ENCODE peak calls at places on chromosomes 1 and 21, in ten cellular contexts. One of them, this sample, is unnamed.

GRCh38 chr1:71857862-71858261 is 424.5 kb downstream of the NEGR1 start:
- DNase-seq in A549: no peak
- DNase-seq in Peyer's patch: no peak
- DNase-seq in uterus: no peak
- DNase-seq in heart left ventricle: no peak
- DNase-seq in IMR-90: no peak
- DNase-seq in K562: no peak
- DNase-seq in adrenal gland: no peak
- DNase-seq in breast epithelium: no peak
- DNase-seq in stomach: no peak
- DNase-seq in this sample: no peak

GRCh38 chr1:97047412-97047793 is 325.8 kb downstream of the PTBP2 start:
- DNase-seq in A549: no peak
- DNase-seq in Peyer's patch: no peak
- DNase-seq in uterus: no peak
- DNase-seq in heart left ventricle: peak
- DNase-seq in IMR-90: no peak
- DNase-seq in K562: no peak
- DNase-seq in adrenal gland: no peak
- DNase-seq in breast epithelium: no peak
- DNase-seq in stomach: no peak
- DNase-seq in this sample: no peak

GRCh38 chr1:156661932-156662587 is 15.1 kb downstream of the NES start:
- DNase-seq in A549: no peak
- DNase-seq in Peyer's patch: no peak
- DNase-seq in uterus: no peak
- DNase-seq in heart left ventricle: no peak
- DNase-seq in IMR-90: peak
- DNase-seq in K562: no peak
- DNase-seq in adrenal gland: no peak
- DNase-seq in breast epithelium: no peak
- DNase-seq in stomach: no peak
- DNase-seq in this sample: no peak

GRCh38 chr1:91831132-91831930 is 54.6 kb downstream of the TGFBR3 start:
- DNase-seq in A549: no peak
- DNase-seq in Peyer's patch: no peak
- DNase-seq in uterus: no peak
- DNase-seq in heart left ventricle: no peak
- DNase-seq in IMR-90: peak
- DNase-seq in K562: no peak
- DNase-seq in adrenal gland: peak
- DNase-seq in breast epithelium: no peak
- DNase-seq in stomach: no peak
- DNase-seq in this sample: no peak

GRCh38 chr1:237748192-237748591 is 142.5 kb downstream of the ZP4 start:
- DNase-seq in A549: no peak
- DNase-seq in Peyer's patch: no peak
- DNase-seq in uterus: no peak
- DNase-seq in heart left ventricle: no peak
- DNase-seq in IMR-90: no peak
- DNase-seq in K562: no peak
- DNase-seq in adrenal gland: no peak
- DNase-seq in breast epithelium: no peak
- DNase-seq in stomach: no peak
- DNase-seq in this sample: no peak

GRCh38 chr1:29123871-29124365 is at the start of gene TMEM200B:
- DNase-seq in A549: no peak
- DNase-seq in Peyer's patch: peak
- DNase-seq in uterus: peak
- DNase-seq in heart left ventricle: peak
- DNase-seq in IMR-90: no peak
- DNase-seq in K562: no peak
- DNase-seq in adrenal gland: no peak
- DNase-seq in breast epithelium: no peak
- DNase-seq in stomach: no peak
- DNase-seq in this sample: no peak

GRCh38 chr1:113396585-113396984 is 6.3 kb downstream of the MAGI3 start:
- DNase-seq in A549: peak
- DNase-seq in Peyer's patch: no peak
- DNase-seq in uterus: no peak
- DNase-seq in heart left ventricle: no peak
- DNase-seq in IMR-90: peak
- DNase-seq in K562: no peak
- DNase-seq in adrenal gland: no peak
- DNase-seq in breast epithelium: no peak
- DNase-seq in stomach: no peak
- DNase-seq in this sample: no peak

GRCh38 chr21:28263974-28264373 is 728.7 kb downstream of the LTN1 start:
- DNase-seq in A549: no peak
- DNase-seq in Peyer's patch: no peak
- DNase-seq in uterus: no peak
- DNase-seq in heart left ventricle: no peak
- DNase-seq in IMR-90: no peak
- DNase-seq in K562: no peak
- DNase-seq in adrenal gland: no peak
- DNase-seq in breast epithelium: no peak
- DNase-seq in stomach: no peak
- DNase-seq in this sample: no peak

GRCh38 chr1:156143765-156144489 is 9.5 kb upstream of the SEMA4A start:
- DNase-seq in A549: no peak
- DNase-seq in Peyer's patch: no peak
- DNase-seq in uterus: no peak
- DNase-seq in heart left ventricle: no peak
- DNase-seq in IMR-90: no peak
- DNase-seq in K562: no peak
- DNase-seq in adrenal gland: no peak
- DNase-seq in breast epithelium: no peak
- DNase-seq in stomach: no peak
- DNase-seq in this sample: no peak

GRCh38 chr1:228989992-228990827 is 254.9 kb downstream of the RHOU start:
- DNase-seq in A549: no peak
- DNase-seq in Peyer's patch: peak
- DNase-seq in uterus: peak
- DNase-seq in heart left ventricle: peak
- DNase-seq in IMR-90: no peak
- DNase-seq in K562: no peak
- DNase-seq in adrenal gland: peak
- DNase-seq in breast epithelium: no peak
- DNase-seq in stomach: peak
- DNase-seq in this sample: peak

GRCh38 chr1:40620150-40620549 is 45.3 kb downstream of the RIMS3 start:
- DNase-seq in A549: no peak
- DNase-seq in Peyer's patch: peak
- DNase-seq in uterus: no peak
- DNase-seq in heart left ventricle: no peak
- DNase-seq in IMR-90: no peak
- DNase-seq in K562: no peak
- DNase-seq in adrenal gland: no peak
- DNase-seq in breast epithelium: no peak
- DNase-seq in stomach: no peak
- DNase-seq in this sample: no peak

GRCh38 chr1:57276916-57277315 is 146.9 kb downstream of the DAB1 start:
- DNase-seq in A549: no peak
- DNase-seq in Peyer's patch: no peak
- DNase-seq in uterus: no peak
- DNase-seq in heart left ventricle: no peak
- DNase-seq in IMR-90: no peak
- DNase-seq in K562: no peak
- DNase-seq in adrenal gland: no peak
- DNase-seq in breast epithelium: no peak
- DNase-seq in stomach: no peak
- DNase-seq in this sample: no peak

GRCh38 chr1:38826886-38827285 is 32.7 kb downstream of the RRAGC start:
- DNase-seq in A549: no peak
- DNase-seq in Peyer's patch: no peak
- DNase-seq in uterus: no peak
- DNase-seq in heart left ventricle: no peak
- DNase-seq in IMR-90: no peak
- DNase-seq in K562: no peak
- DNase-seq in adrenal gland: no peak
- DNase-seq in breast epithelium: no peak
- DNase-seq in stomach: no peak
- DNase-seq in this sample: no peak

GRCh38 chr1:229060140-229060539 is 210.8 kb upstream of the RAB4A start:
- DNase-seq in A549: no peak
- DNase-seq in Peyer's patch: no peak
- DNase-seq in uterus: no peak
- DNase-seq in heart left ventricle: no peak
- DNase-seq in IMR-90: no peak
- DNase-seq in K562: no peak
- DNase-seq in adrenal gland: no peak
- DNase-seq in breast epithelium: no peak
- DNase-seq in stomach: no peak
- DNase-seq in this sample: no peak

GRCh38 chr1:245512980-245513578 is 358.3 kb downstream of the KIF26B start:
- DNase-seq in A549: no peak
- DNase-seq in Peyer's patch: no peak
- DNase-seq in uterus: no peak
- DNase-seq in heart left ventricle: no peak
- DNase-seq in IMR-90: no peak
- DNase-seq in K562: peak
- DNase-seq in adrenal gland: peak
- DNase-seq in breast epithelium: no peak
- DNase-seq in stomach: no peak
- DNase-seq in this sample: no peak

GRCh38 chr1:118563969-118564951 is 379.2 kb upstream of the SPAG17 start:
- DNase-seq in A549: no peak
- DNase-seq in Peyer's patch: no peak
- DNase-seq in uterus: no peak
- DNase-seq in heart left ventricle: no peak
- DNase-seq in IMR-90: no peak
- DNase-seq in K562: no peak
- DNase-seq in adrenal gland: no peak
- DNase-seq in breast epithelium: no peak
- DNase-seq in stomach: no peak
- DNase-seq in this sample: no peak

GRCh38 chr1:66315675-66316074 is 218.3 kb upstream of the SGIP1 start:
- DNase-seq in A549: peak
- DNase-seq in Peyer's patch: no peak
- DNase-seq in uterus: no peak
- DNase-seq in heart left ventricle: no peak
- DNase-seq in IMR-90: peak
- DNase-seq in K562: no peak
- DNase-seq in adrenal gland: no peak
- DNase-seq in breast epithelium: no peak
- DNase-seq in stomach: no peak
- DNase-seq in this sample: no peak

DNA sequence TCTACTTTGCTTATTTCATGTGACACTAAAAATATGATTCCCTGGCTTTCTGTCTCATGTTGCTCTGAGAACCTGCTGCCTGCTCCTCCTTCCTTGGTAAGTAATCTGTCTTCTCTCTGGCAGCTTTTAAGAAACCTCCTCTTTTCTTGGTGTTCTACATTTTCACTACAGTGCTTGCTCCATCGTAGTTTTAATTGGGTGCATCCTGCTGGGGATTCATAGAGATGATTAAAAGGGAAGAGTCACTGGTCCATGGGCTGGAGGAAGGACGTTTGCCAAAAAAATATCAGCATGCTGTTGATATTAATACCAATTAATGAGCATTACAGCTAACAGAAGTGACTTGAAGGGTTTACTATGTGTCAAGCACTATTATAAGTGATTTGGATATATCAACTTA is 471.9 kb downstream of the MATN1 start:
- DNase-seq in A549: no peak
- DNase-seq in Peyer's patch: no peak
- DNase-seq in uterus: no peak
- DNase-seq in heart left ventricle: no peak
- DNase-seq in IMR-90: no peak
- DNase-seq in K562: no peak
- DNase-seq in adrenal gland: no peak
- DNase-seq in breast epithelium: no peak
- DNase-seq in stomach: no peak
- DNase-seq in this sample: no peak
- H3K27ac ChIP-seq in A549: no peak
- H3K27ac ChIP-seq in Peyer's patch: no peak
- H3K27ac ChIP-seq in uterus: no peak
- H3K27ac ChIP-seq in heart left ventricle: no peak
- H3K27ac ChIP-seq in IMR-90: no peak
- H3K27ac ChIP-seq in K562: no peak
- H3K27ac ChIP-seq in adrenal gland: no peak
- H3K27ac ChIP-seq in breast epithelium: no peak
- H3K27ac ChIP-seq in stomach: no peak
- H3K27ac ChIP-seq in this sample: no peak

GRCh38 chr21:14687277-14687642 is 141.1 kb upstream of the SAMSN1 start:
- DNase-seq in A549: no peak
- DNase-seq in Peyer's patch: no peak
- DNase-seq in uterus: no peak
- DNase-seq in heart left ventricle: no peak
- DNase-seq in IMR-90: no peak
- DNase-seq in K562: no peak
- DNase-seq in adrenal gland: no peak
- DNase-seq in breast epithelium: no peak
- DNase-seq in stomach: no peak
- DNase-seq in this sample: no peak
- TF ChIP-seq POLR2A in A549: no peak
- TF ChIP-seq POLR2A in Peyer's patch: no peak
- TF ChIP-seq POLR2A in uterus: no peak
- TF ChIP-seq POLR2A in heart left ventricle: no peak
- TF ChIP-seq POLR2A in IMR-90: no peak
- TF ChIP-seq POLR2A in K562: no peak
- TF ChIP-seq POLR2A in adrenal gland: no peak
- TF ChIP-seq POLR2A in breast epithelium: no peak
- TF ChIP-seq POLR2A in stomach: no peak
- TF ChIP-seq POLR2A in this sample: no peak

GRCh38 chr21:44970766-44971671 is 31.2 kb downstream of the SLX9 start:
- DNase-seq in A549: no peak
- DNase-seq in Peyer's patch: no peak
- DNase-seq in uterus: no peak
- DNase-seq in heart left ventricle: peak
- DNase-seq in IMR-90: no peak
- DNase-seq in K562: no peak
- DNase-seq in adrenal gland: no peak
- DNase-seq in breast epithelium: no peak
- DNase-seq in stomach: no peak
- DNase-seq in this sample: no peak
- H3K27ac ChIP-seq in A549: no peak
- H3K27ac ChIP-seq in Peyer's patch: peak
- H3K27ac ChIP-seq in uterus: no peak
- H3K27ac ChIP-seq in heart left ventricle: no peak
- H3K27ac ChIP-seq in IMR-90: no peak
- H3K27ac ChIP-seq in K562: no peak
- H3K27ac ChIP-seq in adrenal gland: no peak
- H3K27ac ChIP-seq in breast epithelium: peak
- H3K27ac ChIP-seq in stomach: peak
- H3K27ac ChIP-seq in this sample: no peak

DNA sequence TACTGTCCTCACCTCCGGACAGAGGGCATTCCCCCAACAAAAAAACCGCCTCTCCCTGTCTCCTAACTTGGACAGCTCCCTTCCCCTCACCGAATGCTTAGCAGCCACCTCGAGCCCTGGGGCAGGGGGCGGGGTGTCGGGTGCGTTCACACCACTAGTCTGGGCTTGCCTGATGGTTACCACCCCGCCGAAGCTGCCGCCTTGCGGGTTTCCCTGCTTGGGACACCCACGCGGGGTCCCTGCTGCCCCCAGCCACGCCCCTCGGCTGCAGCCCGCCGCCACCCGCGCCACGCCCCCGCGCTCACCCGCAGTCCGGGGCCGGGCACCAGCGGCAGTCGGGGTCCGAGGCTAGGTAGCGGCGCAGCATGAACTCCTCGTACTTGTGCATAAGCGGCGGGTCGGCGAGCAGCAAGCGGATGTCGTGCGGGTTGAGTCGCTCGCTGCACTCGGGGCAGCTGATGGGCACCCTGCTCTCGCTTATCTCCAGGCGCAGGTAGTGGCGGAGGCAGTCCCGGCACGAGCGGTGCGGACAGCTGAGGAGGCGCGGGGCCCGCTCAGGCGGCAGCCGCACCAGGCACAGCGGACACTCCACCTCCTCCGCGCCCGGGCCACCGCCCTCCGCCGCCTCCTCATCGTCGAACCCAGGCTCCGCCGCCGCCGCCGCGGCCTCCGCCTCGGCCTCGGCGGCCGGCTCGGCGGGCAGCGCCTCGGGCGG is 706 bp downstream of the RNF19B start:
- DNase-seq in A549: peak
- DNase-seq in Peyer's patch: peak
- DNase-seq in uterus: peak
- DNase-seq in heart left ventricle: peak
- DNase-seq in IMR-90: peak
- DNase-seq in K562: peak
- DNase-seq in adrenal gland: peak
- DNase-seq in breast epithelium: peak
- DNase-seq in stomach: peak
- DNase-seq in this sample: peak
- TF ChIP-seq POLR2A in A549: no peak
- TF ChIP-seq POLR2A in Peyer's patch: no peak
- TF ChIP-seq POLR2A in uterus: no peak
- TF ChIP-seq POLR2A in heart left ventricle: no peak
- TF ChIP-seq POLR2A in IMR-90: no peak
- TF ChIP-seq POLR2A in K562: no peak
- TF ChIP-seq POLR2A in adrenal gland: no peak
- TF ChIP-seq POLR2A in breast epithelium: no peak
- TF ChIP-seq POLR2A in stomach: no peak
- TF ChIP-seq POLR2A in this sample: no peak